ENCODE peak calls at places on chromosomes 3 and 15, in nine cellular contexts. K is activated CD4-positive, alpha-beta T cell treated with anti-CD3 and anti-CD28 coated beads, Interleukin-2, amount 50 U/mL, for 4 hours; J is GM12892; M is DMS 273 treated with DMSO at 0.1 percent for 48 hours; Z is NCI-H345; X is hepatocyte; G is substantia nigra; U is left ventricle myocardium superior; A is pancreas. P is an unnamed sample.

GRCh38 chr3:72214065-72215048 is 429.4 kb upstream of the PROK2 start:
- DNase-seq in K (no peak), J (no peak), M (no peak), Z (no peak), X (no peak), G (no peak), U (no peak), A (no peak), P (no peak)

GRCh38 chr3:52120576-52121458 is 33.4 kb downstream of the POC1A start:
- DNase-seq in K (no peak), J (no peak), M (no peak), Z (no peak), X (peak), G (no peak), U (no peak), A (no peak), P (no peak)

GRCh38 chr15:49962044-49962602 is 156.9 kb downstream of the ATP8B4 start:
- DNase-seq in K (no peak), J (no peak), M (no peak), Z (no peak), X (no peak), G (no peak), U (no peak), A (no peak), P (no peak)

GRCh38 chr15:88255496-88256171 is 905 bp downstream of the NTRK3 start:
- DNase-seq in K (no peak), J (no peak), M (no peak), Z (peak), X (peak), G (no peak), U (peak), A (peak), P (no peak)

GRCh38 chr15:40891810-40892448 is 2.3 kb upstream of the VPS18 start:
- DNase-seq in K (peak), J (no peak), M (no peak), Z (peak), X (peak), G (no peak), U (no peak), A (no peak), P (peak)

GRCh38 chr3:58189691-58190090 is 21.1 kb downstream of the DNASE1L3 start:
- DNase-seq in K (no peak), J (no peak), M (no peak), Z (no peak), X (no peak), G (no peak), U (no peak), A (no peak), P (no peak)

GRCh38 chr3:12750223-12750622 is 8.8 kb downstream of the TMEM40 start:
- DNase-seq in K (no peak), J (no peak), M (peak), Z (no peak), X (no peak), G (no peak), U (peak), A (peak), P (peak)

GRCh38 chr3:121431717-121432517 is 113.9 kb downstream of the POLQ start:
- DNase-seq in K (peak), J (peak), M (peak), Z (peak), X (peak), G (no peak), U (no peak), A (no peak), P (no peak)

GRCh38 chr15:91909574-91909973 is 56.1 kb downstream of the SLCO3A1 start:
- DNase-seq in K (no peak), J (no peak), M (no peak), Z (peak), X (no peak), G (no peak), U (no peak), A (no peak), P (no peak)

GRCh38 chr3:29478671-29479070 is 197.8 kb downstream of the RBMS3 start:
- DNase-seq in K (no peak), J (no peak), M (no peak), Z (no peak), X (no peak), G (no peak), U (no peak), A (no peak), P (no peak)

GRCh38 chr15:65512807-65513416 is 4.6 kb downstream of the DPP8 start:
- DNase-seq in K (no peak), J (no peak), M (no peak), Z (no peak), X (no peak), G (no peak), U (peak), A (no peak), P (no peak)

GRCh38 chr3:105752791-105753415 is 115.9 kb downstream of the CBLB start:
- DNase-seq in K (peak), J (no peak), M (no peak), Z (no peak), X (peak), G (no peak), U (no peak), A (no peak), P (no peak)

GRCh38 chr3:129399895-129400357 is 28.5 kb downstream of the EFCAB12 start:
- DNase-seq in K (no peak), J (no peak), M (no peak), Z (no peak), X (no peak), G (no peak), U (no peak), A (no peak), P (no peak)

GRCh38 chr3:14346642-14347041 is 55.8 kb upstream of the SLC6A6 start:
- DNase-seq in K (no peak), J (no peak), M (no peak), Z (no peak), X (no peak), G (no peak), U (no peak), A (no peak), P (no peak)

GRCh38 chr15:37771462-37771861 is 163.0 kb upstream of the TMCO5A start:
- DNase-seq in K (no peak), J (no peak), M (no peak), Z (no peak), X (no peak), G (no peak), U (no peak), A (no peak), P (no peak)

GRCh38 chr15:92541197-92542190 is 114.1 kb downstream of the FAM174B start:
- DNase-seq in K (no peak), J (no peak), M (no peak), Z (peak), X (no peak), G (no peak), U (peak), A (no peak), P (no peak)

GRCh38 chr15:94075349-94075748 is 156.0 kb upstream of the MCTP2 start:
- DNase-seq in K (no peak), J (no peak), M (no peak), Z (no peak), X (peak), G (no peak), U (peak), A (no peak), P (peak)

GRCh38 chr3:106376016-106376415 is 507.2 kb upstream of the CBLB start:
- DNase-seq in K (no peak), J (no peak), M (no peak), Z (no peak), X (no peak), G (no peak), U (no peak), A (no peak), P (no peak)

GRCh38 chr3:99817047-99817436 is 620 bp upstream of the CMSS1 start:
- DNase-seq in K (no peak), J (no peak), M (peak), Z (peak), X (no peak), G (no peak), U (no peak), A (no peak), P (no peak)

GRCh38 chr3:47961815-47962606 is 54.2 kb downstream of the MAP4 start:
- DNase-seq in K (no peak), J (no peak), M (no peak), Z (no peak), X (peak), G (no peak), U (no peak), A (no peak), P (no peak)

GRCh38 chr3:99686955-99687612 is 48.7 kb downstream of the COL8A1 start:
- DNase-seq in K (peak), J (no peak), M (peak), Z (peak), X (peak), G (no peak), U (peak), A (peak), P (peak)

GRCh38 chr3:124685481-124685880 is 44.8 kb upstream of the UMPS start:
- DNase-seq in K (no peak), J (no peak), M (no peak), Z (no peak), X (no peak), G (no peak), U (no peak), A (no peak), P (no peak)

GRCh38 chr15:38524156-38524555 is 40.5 kb downstream of the RASGRP1 start:
- DNase-seq in K (no peak), J (no peak), M (no peak), Z (no peak), X (no peak), G (no peak), U (no peak), A (no peak), P (no peak)

GRCh38 chr15:74616020-74616939 is 644 bp downstream of the CLK3 start:
- DNase-seq in K (peak), J (peak), M (peak), Z (peak), X (peak), G (no peak), U (peak), A (peak), P (peak)

GRCh38 chr3:14680716-14681115 is 5.8 kb downstream of the C3orf20 start:
- DNase-seq in K (no peak), J (no peak), M (no peak), Z (no peak), X (no peak), G (no peak), U (no peak), A (no peak), P (no peak)

GRCh38 chr3:113532698-113533533 is 561 bp downstream of the SIDT1 start:
- DNase-seq in K (peak), J (no peak), M (no peak), Z (peak), X (peak), G (no peak), U (peak), A (peak), P (peak)

P was measured in stomach.